ENCODE peak calls at places on chromosome 17, in six cellular contexts. Z is pancreas, F is fibroblast of lung, N is AG04450, E is esophagus muscularis mucosa, P is ascending aorta. D is an unnamed sample. For H3K27me3 and H3K9me3, the result is how much of the 10 kb centered on the place peaks cover.

GRCh38 chr17:1643293-1643998 is 2.1 kb downstream of the SCARF1 start:
- DNase-seq in Z (peak), F (no peak), N (no peak), E (no peak), P (no peak), D (no peak)

GRCh38 chr17:30389755-30390300 is 11.1 kb downstream of the CPD start:
- DNase-seq in Z (no peak), F (no peak), N (no peak), E (no peak), P (no peak), D (no peak)

GRCh38 chr17:44558349-44559287 is 1.3 kb downstream of the FZD2 start:
- DNase-seq in Z (no peak), F (peak), N (no peak), E (no peak), P (peak), D (no peak)

GRCh38 chr17:34609210-34609609 is 29.8 kb downstream of the TMEM132E start:
- DNase-seq in Z (no peak), F (no peak), N (no peak), E (no peak), P (no peak), D (no peak)

GRCh38 chr17:34201225-34201624 is 53.9 kb upstream of the CCL2 start:
- DNase-seq in Z (no peak), F (no peak), N (no peak), E (no peak), P (no peak), D (no peak)

GRCh38 chr17:40301315-40301714 is 7.7 kb upstream of the RARA start:
- DNase-seq in Z (no peak), F (no peak), N (no peak), E (no peak), P (no peak), D (no peak)

GRCh38 chr17:68953340-68953997 is 1.7 kb downstream of the ABCA8 start:
- DNase-seq in Z (no peak), F (no peak), N (no peak), E (no peak), P (no peak), D (no peak)

GRCh38 chr17:3802461-3803307 is 1.7 kb upstream of the ITGAE start:
- DNase-seq in Z (peak), F (peak), N (peak), E (no peak), P (no peak), D (no peak)

GRCh38 chr17:72099919-72100318 is 20.9 kb upstream of the SOX9 start:
- DNase-seq in Z (no peak), F (peak), N (peak), E (no peak), P (no peak), D (no peak)

GRCh38 chr17:42288985-42289862 is 926 bp downstream of the STAT5A start:
- DNase-seq in Z (peak), F (no peak), N (no peak), E (no peak), P (peak), D (no peak)

GRCh38 chr17:43676471-43676870 is 14.7 kb upstream of the MEOX1 start:
- DNase-seq in Z (no peak), F (peak), N (no peak), E (no peak), P (no peak), D (no peak)

GRCh38 chr17:31902693-31903092 is 1.2 kb upstream of the UTP6 start:
- DNase-seq in Z (no peak), F (no peak), N (no peak), E (no peak), P (no peak), D (no peak)

GRCh38 chr17:29711588-29712385 is 89.1 kb upstream of the CORO6 start:
- DNase-seq in Z (no peak), F (no peak), N (no peak), E (peak), P (no peak), D (no peak)

GRCh38 chr17:63475491-63476412 is 1.1 kb upstream of the ACE start:
- DNase-seq in Z (no peak), F (no peak), N (no peak), E (no peak), P (no peak), D (no peak)

GRCh38 chr17:75824591-75825518 is 19.3 kb downstream of the UNC13D start:
- DNase-seq in Z (peak), F (no peak), N (no peak), E (no peak), P (peak), D (no peak)

GRCh38 chr17:63447688-63448005 is 1.5 kb upstream of the CYB561 start:
- DNase-seq in Z (no peak), F (no peak), N (no peak), E (no peak), P (no peak), D (no peak)

GRCh38 chr17:60390223-60390622 is 1.7 kb downstream of the USP32 start:
- DNase-seq in Z (no peak), F (peak), N (no peak), E (no peak), P (no peak), D (peak)

GRCh38 chr17:48611213-48611612 is 396 bp upstream of the HOXB7 start:
- DNase-seq in Z (no peak), F (no peak), N (no peak), E (no peak), P (no peak), D (no peak)

GRCh38 chr17:7997186-7997585 is 5.2 kb upstream of the GUCY2D start:
- DNase-seq in Z (no peak), F (peak), N (no peak), E (no peak), P (no peak), D (no peak)

GRCh38 chr17:74738051-74738996 is 1.3 kb downstream of the RAB37 start:
- DNase-seq in Z (no peak), F (peak), N (no peak), E (no peak), P (no peak), D (no peak)

GRCh38 chr17:55833311-55833710 is 82.5 kb downstream of the PCTP start:
- DNase-seq in Z (no peak), F (no peak), N (no peak), E (no peak), P (no peak), D (no peak)

DNA sequence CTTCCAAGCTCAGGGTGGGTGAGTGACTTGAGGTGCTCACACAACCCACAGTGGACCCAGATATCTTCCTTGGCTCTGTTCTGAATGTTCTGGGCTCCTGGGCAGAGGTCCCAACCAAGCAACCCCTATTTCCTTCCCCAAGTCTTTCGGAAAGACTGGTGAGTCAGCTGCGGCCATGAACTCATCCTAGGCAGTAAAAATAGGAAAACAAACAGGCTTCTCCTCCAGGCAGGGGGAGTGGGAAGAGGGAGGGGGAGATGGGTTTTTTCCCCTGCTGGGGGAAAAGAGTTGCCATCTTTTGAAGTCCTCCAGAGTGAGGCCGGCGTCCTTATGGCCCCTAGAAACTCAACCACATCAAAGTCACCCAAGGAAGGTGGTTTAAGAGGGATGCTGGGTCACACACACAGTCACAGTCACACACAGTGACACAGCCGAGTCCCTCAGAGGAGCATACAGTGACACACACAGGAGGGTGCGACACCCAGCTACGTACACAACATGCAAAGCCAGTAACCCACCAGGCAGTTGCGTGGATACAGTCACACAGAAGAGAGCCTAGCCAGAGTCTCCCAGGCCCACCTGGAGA is 16.0 kb upstream of the DLX4 start:
- DNase-seq in Z (no peak), F (no peak), N (no peak), E (no peak), P (no peak), D (no peak)
- H3K27me3 ChIP-seq in Z (under half), F (under half), N (half or more), E (half or more), P (under half), D (under half)

GRCh38 chr17:39209317-39210092 is 9.4 kb downstream of the RPL19 start:
- DNase-seq in Z (peak), F (peak), N (no peak), E (no peak), P (peak), D (no peak)
- H3K27ac ChIP-seq in Z (no peak), F (no peak), N (peak), E (peak), P (peak), D (no peak)

GRCh38 chr17:83186226-83186625 is 106.8 kb downstream of the METRNL start:
- DNase-seq in Z (peak), F (no peak), N (no peak), E (no peak), P (peak), D (no peak)
- H3K9me3 ChIP-seq in Z (under half), F (under half), N (under half), E (under half), P (under half), D (under half)

DNA sequence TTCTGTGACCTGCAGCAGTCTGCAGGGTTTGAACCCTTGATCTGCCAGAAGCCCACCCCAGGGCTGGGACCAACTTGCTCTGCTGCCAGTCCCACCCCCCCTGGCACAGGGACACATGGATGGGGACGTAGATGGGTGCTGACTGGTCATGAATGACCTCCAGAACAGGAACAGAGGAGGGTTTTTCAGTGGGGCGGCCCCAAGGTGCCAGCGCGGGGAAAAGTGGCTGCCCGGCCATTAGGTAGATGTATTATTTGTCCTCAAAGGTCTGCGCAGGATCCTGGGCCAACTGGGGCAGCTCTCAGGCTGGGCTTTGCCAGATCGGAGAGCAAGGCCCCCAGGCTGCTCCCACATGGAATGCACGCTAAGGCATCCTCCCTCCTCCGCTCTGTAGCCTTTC is 265.2 kb upstream of the TNRC6C start:
- DNase-seq in Z (no peak), F (no peak), N (no peak), E (peak), P (peak), D (no peak)
- H3K27me3 ChIP-seq in Z (under half), F (under half), N (half or more), E (under half), P (under half), D (half or more)

GRCh38 chr17:58318627-58319180 is 9.9 kb downstream of the TSPOAP1 start:
- DNase-seq in Z (no peak), F (no peak), N (no peak), E (no peak), P (no peak), D (no peak)
- H3K27ac ChIP-seq in Z (no peak), F (no peak), N (no peak), E (no peak), P (no peak), D (no peak)

DNA sequence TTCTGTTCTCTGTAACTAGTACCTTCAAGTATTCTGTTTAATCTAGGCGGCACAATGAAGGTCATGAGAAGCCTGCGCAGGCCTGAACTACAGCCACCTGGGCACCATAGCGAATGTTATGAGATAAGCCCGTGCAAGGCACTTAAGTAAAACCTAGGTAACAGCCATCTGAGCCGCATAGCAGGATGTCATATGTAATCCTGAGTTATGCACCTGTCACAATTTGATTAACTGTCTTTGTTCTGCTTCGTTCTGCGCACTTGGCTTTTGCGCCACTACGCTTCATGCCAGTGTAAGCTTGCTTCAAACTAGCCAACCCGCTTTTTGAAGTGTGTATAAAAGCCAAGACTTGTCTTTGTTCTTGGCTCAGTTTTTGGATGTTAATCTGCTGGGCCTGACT is 449.8 kb downstream of the KCNJ18 start:
- DNase-seq in Z (no peak), F (no peak), N (no peak), E (no peak), P (no peak), D (no peak)
- H3K9me3 ChIP-seq in Z (under half), F (under half), N (under half), E (under half), P (under half), D (under half)

D was measured in keratinocyte.